ENCODE peak calls at places on chromosomes 12 and 14, in six cellular contexts. S is SK-N-SH, I is H1, E is HCT116, W is K562, Y is GM12878. T is an unnamed sample.
A peak's percentile ranks its signal among the peaks of the same experiment; 100 is the strongest.

GRCh38 chr12:116539905-116540482 is 19.2 kb upstream of the MAP1LC3B2 start:
- DNase-seq in S (peak; percentile 67), I (no peak), E (no peak), W (no peak), Y (no peak), T (no peak)

GRCh38 chr14:50331596-50331995 is 19.5 kb downstream of the DMAC2L start:
- DNase-seq in S (no peak), I (no peak), E (no peak), W (no peak), Y (no peak), T (no peak)

GRCh38 chr14:60723218-60724079 is 702 bp downstream of the SIX4 start:
- DNase-seq in S (peak; percentile 72), I (no peak), E (no peak), W (peak; percentile 14), Y (no peak), T (peak; percentile 68)

GRCh38 chr12:92185052-92185451 is 39.4 kb upstream of the BTG1 start:
- DNase-seq in S (no peak), I (no peak), E (no peak), W (no peak), Y (peak; percentile 80), T (no peak)

GRCh38 chr12:50355365-50355764 is 41.0 kb downstream of the FAM186A start:
- DNase-seq in S (no peak), I (no peak), E (no peak), W (no peak), Y (no peak), T (no peak)

GRCh38 chr12:68514807-68515411 is 95.8 kb upstream of the RAP1B start:
- DNase-seq in S (no peak), I (no peak), E (no peak), W (no peak), Y (no peak), T (no peak)

GRCh38 chr12:122080149-122081107 is 1.9 kb downstream of the MLXIP start:
- DNase-seq in S (peak; percentile 76), I (no peak), E (no peak), W (no peak), Y (no peak), T (peak; percentile 73)

GRCh38 chr14:55103005-55103640 is 25.9 kb upstream of the LGALS3 start:
- DNase-seq in S (no peak), I (peak; percentile 59), E (peak; percentile 97), W (peak; percentile 78), Y (peak; percentile 95), T (peak; percentile 99)

GRCh38 chr12:685388-685787 is 22.1 kb upstream of the NINJ2 start:
- DNase-seq in S (no peak), I (no peak), E (no peak), W (no peak), Y (peak; percentile 88), T (no peak)

GRCh38 chr12:109277899-109278762 is 31.0 kb downstream of the FOXN4 start:
- DNase-seq in S (no peak), I (no peak), E (no peak), W (no peak), Y (no peak), T (no peak)

GRCh38 chr14:103867523-103867953 is 20.2 kb upstream of the PPP1R13B start:
- DNase-seq in S (peak; percentile 45), I (no peak), E (no peak), W (no peak), Y (no peak), T (no peak)

GRCh38 chr14:70289138-70289537 is 70.3 kb downstream of the COX16 start:
- DNase-seq in S (no peak), I (no peak), E (no peak), W (no peak), Y (peak; percentile 19), T (no peak)

GRCh38 chr12:47686645-47687240 is 19.1 kb downstream of the RPAP3 start:
- DNase-seq in S (peak; percentile 44), I (no peak), E (peak; percentile 18), W (peak; percentile 22), Y (no peak), T (peak; percentile 57)

GRCh38 chr14:77051101-77051500 is 22.6 kb upstream of the IRF2BPL start:
- DNase-seq in S (peak; percentile 64), I (no peak), E (no peak), W (no peak), Y (no peak), T (no peak)

GRCh38 chr14:55908071-55908470 is 210.1 kb upstream of the PELI2 start:
- DNase-seq in S (no peak), I (no peak), E (no peak), W (no peak), Y (no peak), T (no peak)

GRCh38 chr12:67410246-67410645 is 141.1 kb downstream of the CAND1 start:
- DNase-seq in S (no peak), I (no peak), E (no peak), W (no peak), Y (no peak), T (no peak)

GRCh38 chr12:7130791-7131501 is 775 bp downstream of the CLSTN3 start:
- DNase-seq in S (peak; percentile 78), I (no peak), E (no peak), W (peak; percentile 35), Y (no peak), T (no peak)

GRCh38 chr14:104510794-104511611 is 68.6 kb upstream of the C14orf180 start:
- DNase-seq in S (peak; percentile 71), I (no peak), E (no peak), W (no peak), Y (no peak), T (no peak)

GRCh38 chr14:72594099-72594901 is 299.6 kb downstream of the DPF3 start:
- DNase-seq in S (no peak), I (no peak), E (no peak), W (no peak), Y (peak; percentile 74), T (no peak)

GRCh38 chr12:51389302-51389999 is 1.8 kb downstream of the GALNT6 start:
- DNase-seq in S (no peak), I (no peak), E (no peak), W (peak; percentile 72), Y (no peak), T (no peak)

GRCh38 chr12:30850684-30851083 is 75.9 kb upstream of the TSPAN11 start:
- DNase-seq in S (no peak), I (no peak), E (no peak), W (no peak), Y (no peak), T (no peak)

GRCh38 chr14:68659021-68659931 is 133.6 kb downstream of the ZFP36L1 start:
- DNase-seq in S (no peak), I (no peak), E (no peak), W (no peak), Y (no peak), T (peak; percentile 81)
- TF ChIP-seq JUND in S (no peak), I (no peak), E (no peak), W (no peak), Y (no peak), T (no peak)

GRCh38 chr12:81207173-81207572 is 129.3 kb downstream of the ACSS3 start:
- DNase-seq in S (no peak), I (no peak), E (no peak), W (no peak), Y (no peak), T (no peak)

GRCh38 chr12:81211306-81211705 is 133.4 kb downstream of the ACSS3 start:
- DNase-seq in S (no peak), I (no peak), E (no peak), W (no peak), Y (no peak), T (no peak)

GRCh38 chr12:81209001-81209400 is 131.1 kb downstream of the ACSS3 start:
- DNase-seq in S (no peak), I (no peak), E (no peak), W (no peak), Y (no peak), T (no peak)

GRCh38 chr12:81206425-81206824 is 128.5 kb downstream of the ACSS3 start:
- DNase-seq in S (no peak), I (no peak), E (no peak), W (no peak), Y (no peak), T (no peak)

DNA sequence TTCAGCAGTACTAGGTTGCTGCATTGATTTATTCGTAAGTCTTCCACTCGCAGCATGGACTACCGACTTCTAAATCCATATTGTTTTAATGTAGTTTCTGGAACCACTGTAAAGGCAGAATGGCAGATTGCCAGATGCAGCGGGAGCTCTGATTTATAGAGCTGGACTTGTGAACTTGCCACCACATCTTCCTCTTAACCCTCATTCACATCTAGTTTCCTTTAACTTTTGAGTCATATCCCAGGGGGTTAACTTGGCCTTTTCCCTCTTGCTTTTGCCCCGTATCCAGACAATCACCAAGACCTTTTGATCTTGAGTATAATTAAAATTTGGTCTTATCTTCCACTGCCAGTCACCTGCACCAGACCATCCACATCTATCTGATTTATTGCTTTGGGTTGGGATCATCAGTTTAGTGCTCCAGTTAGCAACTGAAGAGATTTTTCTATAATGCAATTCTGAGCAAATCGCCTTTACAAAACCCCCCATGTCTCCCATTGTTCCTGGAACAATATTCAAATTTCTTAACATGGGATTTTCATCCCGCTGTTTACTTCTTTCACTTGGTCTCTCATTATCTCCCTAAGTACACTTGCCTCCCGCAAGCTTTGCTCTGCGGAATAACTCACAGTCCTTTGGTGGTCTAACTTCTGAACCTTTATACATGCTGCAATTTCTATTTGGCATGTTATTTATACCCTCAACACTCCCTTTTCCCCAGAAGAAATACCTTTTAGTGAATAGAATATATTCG is 130.5 kb downstream of the ACSS3 start:
- DNase-seq in S (no peak), I (no peak), E (no peak), W (no peak), Y (no peak), T (no peak)
- TF ChIP-seq JUND in S (no peak), I (no peak), E (no peak), W (no peak), Y (no peak), T (no peak)

DNA sequence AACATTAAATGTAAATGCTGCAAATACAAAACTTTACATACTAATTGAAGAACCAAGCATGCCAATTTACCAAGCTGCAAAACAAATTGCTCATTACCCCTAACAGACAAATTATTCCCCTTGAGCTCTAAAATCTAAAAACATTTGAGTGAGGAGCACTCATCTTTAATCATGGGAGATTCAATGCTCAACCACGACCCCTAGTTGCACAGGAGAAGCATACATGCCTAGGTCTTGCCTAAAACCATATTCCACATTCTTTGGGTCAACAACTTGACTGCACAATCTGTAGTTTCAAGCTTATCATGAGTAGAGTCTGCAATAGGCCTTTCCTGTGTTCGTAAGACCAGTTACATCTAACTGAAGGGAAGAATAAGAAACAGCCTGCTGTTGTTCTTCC is 69.7 kb downstream of the MGAT4C start:
- DNase-seq in S (no peak), I (no peak), E (no peak), W (no peak), Y (no peak), T (peak; percentile 42)
- TF ChIP-seq JUND in S (no peak), I (no peak), E (no peak), W (no peak), Y (no peak), T (no peak)

GRCh38 chr12:54239568-54239967 is 40.4 kb downstream of the CBX5 start:
- DNase-seq in S (no peak), I (no peak), E (no peak), W (no peak), Y (no peak), T (no peak)

GRCh38 chr12:54246011-54246641 is 33.8 kb downstream of the CBX5 start:
- DNase-seq in S (no peak), I (no peak), E (no peak), W (no peak), Y (no peak), T (no peak)

GRCh38 chr12:54240129-54240528 is 39.8 kb downstream of the CBX5 start:
- DNase-seq in S (no peak), I (no peak), E (no peak), W (no peak), Y (no peak), T (no peak)

GRCh38 chr12:54240971-54241588 is 38.8 kb downstream of the CBX5 start:
- DNase-seq in S (no peak), I (no peak), E (no peak), W (no peak), Y (peak; percentile 80), T (no peak)
- TF ChIP-seq JUND in S (no peak), I (no peak), E (no peak), W (no peak), Y (no peak), T (no peak)